ENCODE peak calls at places on chromosomes 2 and 18, in seven cellular contexts. Q is Peyer's patch, B is foreskin keratinocyte, L is foreskin fibroblast, W is A673, Y is fibroblast of lung, M is astrocyte of the cerebellum. A is an unnamed sample.

GRCh38 chr2:7633556-7634153 is 716.4 kb downstream of the RNF144A start:
- DNase-seq in Q (no peak), B (no peak), L (no peak), W (no peak), Y (no peak), M (no peak), A (no peak)

GRCh38 chr2:102166189-102166845 is 20.5 kb upstream of the IL1RL2 start:
- DNase-seq in Q (no peak), B (peak), L (peak), W (peak), Y (peak), M (peak), A (no peak)

GRCh38 chr2:106144621-106145331 is 49.3 kb downstream of the UXS1 start:
- DNase-seq in Q (no peak), B (no peak), L (no peak), W (peak), Y (no peak), M (no peak), A (no peak)

GRCh38 chr2:63052411-63053234 is 2.0 kb downstream of the OTX1 start:
- DNase-seq in Q (no peak), B (no peak), L (no peak), W (no peak), Y (no peak), M (no peak), A (no peak)

GRCh38 chr18:55405655-55406373 is 182.2 kb downstream of the TCF4 start:
- DNase-seq in Q (no peak), B (peak), L (peak), W (peak), Y (peak), M (peak), A (peak)

GRCh38 chr2:45769786-45770576 is 118.5 kb downstream of the PRKCE start:
- DNase-seq in Q (no peak), B (no peak), L (no peak), W (no peak), Y (no peak), M (no peak), A (no peak)

GRCh38 chr18:14945984-14946383 is 198.0 kb downstream of the ANKRD30B start:
- DNase-seq in Q (peak), B (no peak), L (no peak), W (no peak), Y (no peak), M (no peak), A (no peak)

GRCh38 chr2:46490521-46491141 is 11.3 kb downstream of the TMEM247 start:
- DNase-seq in Q (no peak), B (no peak), L (peak), W (peak), Y (peak), M (no peak), A (no peak)

GRCh38 chr2:240593703-240594451 is 7.3 kb downstream of the CAPN10 start:
- DNase-seq in Q (peak), B (no peak), L (no peak), W (no peak), Y (no peak), M (no peak), A (no peak)

GRCh38 chr18:77108821-77109692 is 23.5 kb downstream of the MBP start:
- DNase-seq in Q (no peak), B (no peak), L (no peak), W (no peak), Y (no peak), M (no peak), A (no peak)

GRCh38 chr18:45686892-45687611 is 36.9 kb upstream of the SLC14A1 start:
- DNase-seq in Q (no peak), B (no peak), L (peak), W (no peak), Y (no peak), M (no peak), A (no peak)

GRCh38 chr18:76847926-76848325 is 25.6 kb downstream of the ZNF236 start:
- DNase-seq in Q (no peak), B (no peak), L (no peak), W (no peak), Y (no peak), M (no peak), A (no peak)

GRCh38 chr2:111167238-111168162 is 46.8 kb downstream of the BCL2L11 start:
- DNase-seq in Q (no peak), B (no peak), L (no peak), W (no peak), Y (no peak), M (no peak), A (no peak)

GRCh38 chr2:202025816-202026215 is 7.8 kb upstream of the FZD7 start:
- DNase-seq in Q (no peak), B (no peak), L (no peak), W (no peak), Y (no peak), M (no peak), A (no peak)

GRCh38 chr2:113910110-113910717 is 20.3 kb downstream of the ACTR3 start:
- DNase-seq in Q (no peak), B (no peak), L (no peak), W (no peak), Y (no peak), M (no peak), A (no peak)

GRCh38 chr2:222939208-222939846 is 78.5 kb downstream of the ACSL3 start:
- DNase-seq in Q (no peak), B (peak), L (peak), W (peak), Y (peak), M (no peak), A (peak)

GRCh38 chr2:241133436-241133820 is 15.8 kb downstream of the PASK start:
- DNase-seq in Q (peak), B (no peak), L (no peak), W (no peak), Y (no peak), M (no peak), A (no peak)

GRCh38 chr18:48534364-48534763 is 4.5 kb upstream of the CTIF start:
- DNase-seq in Q (no peak), B (no peak), L (peak), W (no peak), Y (peak), M (no peak), A (no peak)

GRCh38 chr2:11798946-11799495 is 52.6 kb downstream of the LPIN1 start:
- DNase-seq in Q (no peak), B (no peak), L (no peak), W (no peak), Y (peak), M (no peak), A (no peak)

GRCh38 chr2:67927489-67927888 is 135.3 kb downstream of the C1D start:
- DNase-seq in Q (no peak), B (no peak), L (no peak), W (no peak), Y (no peak), M (no peak), A (no peak)

GRCh38 chr2:20670315-20671035 is 3.5 kb downstream of the GDF7 start:
- DNase-seq in Q (peak), B (no peak), L (no peak), W (no peak), Y (peak), M (no peak), A (no peak)

GRCh38 chr2:43943809-43944452 is 51.9 kb downstream of the LRPPRC start:
- DNase-seq in Q (no peak), B (no peak), L (no peak), W (no peak), Y (peak), M (no peak), A (no peak)

GRCh38 chr2:47237375-47238357 is 82.6 kb upstream of the STPG4 start:
- DNase-seq in Q (no peak), B (no peak), L (no peak), W (no peak), Y (peak), M (peak), A (no peak)

GRCh38 chr2:238139841-238140439 is 1.5 kb downstream of the KLHL30 start:
- DNase-seq in Q (no peak), B (no peak), L (no peak), W (no peak), Y (no peak), M (no peak), A (no peak)

GRCh38 chr2:238139141-238139840 is 823 bp downstream of the KLHL30 start:
- DNase-seq in Q (no peak), B (no peak), L (no peak), W (no peak), Y (no peak), M (no peak), A (no peak)

GRCh38 chr2:238141541-238142318 is 3.3 kb downstream of the KLHL30 start:
- DNase-seq in Q (peak), B (peak), L (peak), W (peak), Y (no peak), M (no peak), A (peak)

GRCh38 chr2:238142382-238143205 is 4.1 kb downstream of the KLHL30 start:
- DNase-seq in Q (no peak), B (peak), L (no peak), W (no peak), Y (no peak), M (no peak), A (no peak)

DNA sequence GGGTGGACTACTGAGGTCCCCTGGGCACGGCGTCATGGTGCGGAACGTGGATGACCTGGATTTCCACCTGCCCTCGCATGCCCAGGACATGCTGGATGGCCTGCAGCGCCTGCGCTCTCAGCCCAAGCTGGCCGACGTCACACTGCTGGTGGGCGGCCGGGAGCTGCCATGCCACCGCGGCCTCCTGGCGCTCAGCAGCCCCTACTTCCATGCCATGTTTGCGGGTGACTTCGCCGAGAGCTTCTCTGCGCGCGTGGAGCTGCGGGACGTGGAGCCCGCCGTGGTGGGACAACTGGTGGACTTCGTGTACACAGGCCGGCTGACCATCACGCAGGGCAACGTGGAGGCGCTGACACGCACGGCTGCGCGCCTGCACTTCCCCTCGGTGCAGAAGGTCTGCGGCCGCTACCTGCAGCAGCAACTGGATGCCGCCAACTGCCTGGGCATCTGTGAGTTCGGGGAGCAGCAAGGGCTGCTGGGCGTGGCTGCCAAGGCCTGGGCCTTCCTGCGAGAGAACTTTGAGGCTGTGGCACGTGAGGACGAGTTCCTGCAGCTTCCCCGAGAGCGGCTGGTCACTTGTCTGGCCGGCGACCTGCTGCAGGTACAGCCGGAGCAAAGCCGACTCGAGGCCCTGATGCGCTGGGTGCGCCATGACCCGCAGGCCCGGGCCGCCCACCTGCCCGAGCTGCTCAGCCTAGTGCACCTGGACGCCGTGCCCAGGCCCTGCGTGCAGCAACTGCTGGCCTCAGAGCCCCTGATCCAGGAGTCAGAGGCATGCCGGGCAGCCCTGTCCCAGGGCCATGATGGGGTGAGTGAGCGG is 2.5 kb downstream of the KLHL30 start:
- DNase-seq in Q (no peak), B (no peak), L (no peak), W (no peak), Y (no peak), M (no peak), A (no peak)
- TF ChIP-seq CTCF in Q (no peak), B (no peak), L (no peak), W (no peak), Y (no peak), M (no peak), A (no peak)

GRCh38 chr18:27181726-27182125 is 3.4 kb downstream of the CHST9 start:
- DNase-seq in Q (no peak), B (no peak), L (no peak), W (no peak), Y (no peak), M (no peak), A (no peak)

GRCh38 chr18:27185897-27186296 is 789 bp upstream of the CHST9 start:
- DNase-seq in Q (no peak), B (no peak), L (no peak), W (no peak), Y (no peak), M (no peak), A (no peak)

GRCh38 chr18:27188309-27188708 is 3.2 kb upstream of the CHST9 start:
- DNase-seq in Q (no peak), B (no peak), L (no peak), W (no peak), Y (no peak), M (no peak), A (no peak)

GRCh38 chr18:27184115-27185024 is 738 bp downstream of the CHST9 start:
- DNase-seq in Q (no peak), B (no peak), L (no peak), W (no peak), Y (no peak), M (no peak), A (no peak)

GRCh38 chr18:27185025-27185763 is at the start of gene CHST9:
- DNase-seq in Q (no peak), B (no peak), L (no peak), W (no peak), Y (no peak), M (no peak), A (peak)
- TF ChIP-seq CTCF in Q (no peak), B (no peak), L (no peak), W (no peak), Y (no peak), M (no peak), A (no peak)

DNA sequence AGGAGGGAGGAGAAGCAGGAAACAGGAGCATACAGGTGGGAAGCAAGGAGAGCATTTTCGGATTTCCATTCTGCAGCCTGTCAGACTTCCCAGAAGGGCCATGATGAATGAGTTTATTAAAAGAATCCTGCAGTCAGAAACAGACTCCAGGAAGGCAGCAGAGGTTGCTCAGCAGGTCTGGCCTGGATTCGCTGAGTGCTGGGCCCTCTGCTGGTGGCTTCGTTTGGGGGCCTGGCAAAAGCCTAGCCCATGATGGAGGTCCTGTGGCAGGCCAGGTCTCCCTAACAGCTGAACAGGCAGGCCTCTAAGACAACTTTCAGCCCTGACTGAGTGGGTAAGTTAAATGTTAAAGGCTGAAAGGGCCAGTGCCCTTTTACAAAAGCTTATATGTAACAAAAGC is 108.2 kb upstream of the CAPN13 start:
- DNase-seq in Q (no peak), B (peak), L (no peak), W (peak), Y (no peak), M (no peak), A (peak)
- TF ChIP-seq CTCF in Q (no peak), B (peak), L (peak), W (peak), Y (no peak), M (no peak), A (no peak)

DNA sequence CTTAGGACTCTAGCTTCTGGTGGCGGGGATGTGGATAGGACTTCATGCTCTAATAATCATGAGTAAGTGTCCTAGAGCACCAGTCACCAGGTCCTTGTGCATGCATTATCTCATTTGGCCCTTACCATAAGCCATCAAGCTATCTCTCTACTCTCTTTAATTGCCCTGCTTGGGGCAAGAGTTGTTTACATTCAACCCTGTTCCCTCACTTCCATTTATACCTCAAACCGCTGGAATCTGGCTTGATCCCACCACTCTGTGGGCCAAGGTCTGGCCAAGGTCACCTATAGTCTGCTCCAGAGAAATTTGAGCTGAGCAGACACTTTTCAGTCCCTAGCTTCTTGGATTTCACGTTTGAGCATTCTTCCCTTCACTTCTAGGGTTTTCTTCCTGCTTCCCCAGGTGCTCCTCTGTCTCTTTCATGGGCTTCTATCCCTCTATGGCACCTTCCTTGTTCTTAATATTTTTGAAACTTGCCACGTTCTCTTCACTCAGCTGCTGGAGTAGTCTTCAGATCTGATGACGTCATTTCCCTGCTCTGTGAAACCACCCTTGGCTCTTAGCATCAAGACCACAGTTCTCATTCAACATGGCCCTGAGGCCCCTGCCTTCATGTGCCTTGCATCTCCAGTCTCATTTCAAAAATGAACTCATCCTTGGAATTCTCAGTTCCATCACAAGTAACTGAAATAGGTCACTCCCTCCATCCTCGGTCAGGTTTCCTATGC is 94.9 kb upstream of the GATA6 start:
- DNase-seq in Q (no peak), B (no peak), L (no peak), W (no peak), Y (no peak), M (no peak), A (no peak)
- TF ChIP-seq CTCF in Q (no peak), B (no peak), L (no peak), W (no peak), Y (no peak), M (no peak), A (no peak)

DNA sequence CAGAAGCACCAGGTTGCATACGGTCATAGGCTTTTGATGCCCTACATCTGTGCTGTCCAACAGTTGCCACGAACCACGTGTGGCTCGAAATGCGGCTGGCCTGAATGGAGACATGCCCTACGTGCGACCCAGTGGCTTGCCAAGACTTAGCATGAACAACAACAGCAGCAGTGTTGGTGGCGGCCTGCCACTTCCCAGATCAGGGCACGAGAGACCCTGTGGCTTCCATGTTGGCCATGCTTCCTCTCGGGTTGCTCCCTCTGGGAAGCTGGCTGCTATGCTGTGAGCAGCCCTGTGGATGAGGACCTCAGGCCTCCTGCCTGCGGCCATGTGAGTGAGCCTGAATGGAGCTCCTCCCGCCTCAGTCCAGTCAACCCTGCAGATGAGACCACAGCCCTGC is 212.3 kb downstream of the HDAC4 start:
- DNase-seq in Q (peak), B (no peak), L (no peak), W (no peak), Y (no peak), M (no peak), A (peak)
- TF ChIP-seq CTCF in Q (no peak), B (no peak), L (no peak), W (no peak), Y (no peak), M (no peak), A (no peak)

DNA sequence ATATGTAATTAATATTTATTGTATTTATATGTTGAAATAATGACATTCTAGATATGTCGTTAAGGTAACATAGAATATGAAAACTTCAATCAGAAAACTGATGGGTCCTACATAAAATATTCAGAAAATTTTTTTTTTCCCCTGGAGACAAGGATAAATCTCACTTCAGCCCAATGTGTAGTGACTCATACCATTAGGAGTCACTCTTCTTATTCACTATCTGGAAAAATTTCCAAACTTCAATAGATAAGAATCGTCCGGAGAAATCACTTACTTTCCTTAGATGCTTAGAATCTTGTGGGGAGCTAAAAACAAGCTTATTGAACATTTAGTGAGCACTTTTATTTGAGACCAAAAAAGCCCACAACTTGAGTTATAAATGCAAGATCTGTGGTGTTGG is 4.6 kb downstream of the SERPINB13 start:
- DNase-seq in Q (no peak), B (no peak), L (no peak), W (peak), Y (no peak), M (no peak), A (no peak)
- TF ChIP-seq CTCF in Q (no peak), B (peak), L (no peak), W (no peak), Y (no peak), M (no peak), A (no peak)

DNA sequence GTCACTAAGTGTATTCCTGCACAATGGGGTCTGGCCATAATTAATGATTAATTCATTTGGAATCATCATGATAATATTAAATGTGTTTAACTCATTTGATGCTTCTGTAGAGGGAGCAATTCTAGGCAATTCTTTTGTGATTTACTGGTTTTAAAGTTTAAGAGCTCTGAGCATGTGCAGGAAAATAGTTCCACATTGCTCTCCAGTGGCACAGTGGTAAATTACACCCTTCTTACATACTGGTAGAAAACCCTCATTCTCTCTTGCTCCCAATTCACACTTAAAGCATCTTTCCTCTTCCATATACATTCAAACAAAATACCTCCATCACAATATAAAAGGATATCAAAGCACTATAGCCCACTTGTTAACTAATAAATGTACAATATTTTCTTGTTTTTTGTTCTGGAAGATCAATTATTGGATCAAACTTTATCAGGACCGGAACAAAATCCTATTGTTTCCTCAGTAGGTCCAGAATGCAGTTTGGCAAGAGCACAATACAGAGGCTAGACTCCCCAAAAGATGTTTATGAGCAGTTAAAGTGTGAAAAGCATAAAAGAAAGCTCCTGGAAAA is 844.3 kb downstream of the MBD2 start:
- DNase-seq in Q (no peak), B (peak), L (no peak), W (peak), Y (peak), M (peak), A (no peak)
- TF ChIP-seq CTCF in Q (no peak), B (peak), L (peak), W (peak), Y (no peak), M (peak), A (peak)

GRCh38 chr2:173667415-173667814 is 297.8 kb downstream of the SP3 start:
- DNase-seq in Q (no peak), B (peak), L (no peak), W (no peak), Y (no peak), M (no peak), A (no peak)
- TF ChIP-seq CTCF in Q (no peak), B (peak), L (peak), W (no peak), Y (no peak), M (no peak), A (no peak)

GRCh38 chr2:28558421-28558820 is 62.6 kb downstream of the PLB1 start:
- DNase-seq in Q (no peak), B (no peak), L (no peak), W (no peak), Y (no peak), M (peak), A (no peak)
- TF ChIP-seq CTCF in Q (no peak), B (peak), L (no peak), W (no peak), Y (no peak), M (no peak), A (no peak)

A was measured in stomach.